ENCODE peak calls at places on chromosome 1, in eight cellular contexts. F is HEK293T, H is mammary epithelial cell, E is NCI-H1105, O is fibroblast of lung, T is head of caudate nucleus, M is ureter, R is IMR-90. Z is an unnamed sample.

GRCh38 chr1:206507395-206508129 is at the start of gene RASSF5:
- DNase-seq in F (peak; percentile 50), H (peak; percentile 70), E (peak; percentile 52), O (peak; percentile 64), T (peak; percentile 63), M (peak; percentile 93), R (peak; percentile 41), Z (peak; percentile 95)

GRCh38 chr1:81220614-81221071 is 580.1 kb upstream of the ADGRL2 start:
- DNase-seq in F (no peak), H (no peak), E (no peak), O (no peak), T (no peak), M (no peak), R (no peak), Z (no peak)

GRCh38 chr1:167631987-167632680 is 2.1 kb downstream of the RCSD1 start:
- DNase-seq in F (no peak), H (no peak), E (no peak), O (no peak), T (no peak), M (no peak), R (no peak), Z (no peak)

GRCh38 chr1:36782785-36783184 is 251.5 kb downstream of the GRIK3 start:
- DNase-seq in F (no peak), H (no peak), E (no peak), O (no peak), T (no peak), M (no peak), R (no peak), Z (no peak)

GRCh38 chr1:27577504-27578188 is 26.3 kb downstream of the AHDC1 start:
- DNase-seq in F (no peak), H (no peak), E (no peak), O (no peak), T (no peak), M (no peak), R (no peak), Z (no peak)

GRCh38 chr1:88302843-88303486 is 381.1 kb upstream of the PKN2 start:
- DNase-seq in F (peak; percentile 38), H (no peak), E (peak; percentile 4), O (peak; percentile 42), T (peak; percentile 24), M (no peak), R (peak; percentile 55), Z (no peak)

GRCh38 chr1:7827134-7827955 is 25.5 kb downstream of the UTS2 start:
- DNase-seq in F (no peak), H (no peak), E (no peak), O (no peak), T (no peak), M (no peak), R (no peak), Z (no peak)

GRCh38 chr1:115172270-115172669 is 83.0 kb upstream of the TSPAN2 start:
- DNase-seq in F (no peak), H (no peak), E (no peak), O (no peak), T (no peak), M (no peak), R (no peak), Z (no peak)

GRCh38 chr1:3247521-3248031 is 178.6 kb downstream of the PRDM16 start:
- DNase-seq in F (peak; percentile 50), H (peak; percentile 2), E (no peak), O (no peak), T (no peak), M (no peak), R (no peak), Z (no peak)

GRCh38 chr1:1080122-1080753 is 6.1 kb upstream of the RNF223 start:
- DNase-seq in F (peak; percentile 43), H (no peak), E (peak; percentile 71), O (peak; percentile 33), T (peak; percentile 43), M (no peak), R (peak; percentile 33), Z (peak; percentile 31)

GRCh38 chr1:32992489-32993214 is 28.0 kb upstream of the RNF19B start:
- DNase-seq in F (peak; percentile 74), H (peak; percentile 100), E (no peak), O (peak; percentile 99), T (peak; percentile 75), M (peak; percentile 90), R (peak; percentile 95), Z (no peak)

GRCh38 chr1:36859926-36860325 is 174.4 kb downstream of the GRIK3 start:
- DNase-seq in F (no peak), H (no peak), E (no peak), O (no peak), T (no peak), M (no peak), R (no peak), Z (no peak)

GRCh38 chr1:158248122-158248521 is 6.1 kb upstream of the CD1A start:
- DNase-seq in F (no peak), H (no peak), E (no peak), O (no peak), T (no peak), M (no peak), R (no peak), Z (no peak)

GRCh38 chr1:204266504-204267034 is 52.8 kb upstream of the GOLT1A start:
- DNase-seq in F (no peak), H (no peak), E (no peak), O (no peak), T (no peak), M (no peak), R (no peak), Z (peak; percentile 25)

GRCh38 chr1:22412932-22413727 is 38.5 kb upstream of the ZBTB40 start:
- DNase-seq in F (no peak), H (peak; percentile 33), E (no peak), O (peak; percentile 16), T (no peak), M (no peak), R (peak; percentile 17), Z (no peak)

GRCh38 chr1:162629651-162630050 is 2.6 kb upstream of the DDR2 start:
- DNase-seq in F (no peak), H (no peak), E (no peak), O (peak; percentile 75), T (no peak), M (no peak), R (peak; percentile 81), Z (no peak)

Z was measured in posterior cingulate gyrus.